ENCODE peak calls at places on chromosome 11, in four cellular contexts. H is adrenal gland; N is NB4; P is CD8-positive, alpha-beta T cell. R is an unnamed sample.

GRCh38 chr11:2891901-2892214 is 6.3 kb upstream of the CDKN1C start:
- DNase-seq in P (no peak), H (no peak), N (no peak), R (no peak)

GRCh38 chr11:76269247-76269646 is 62.9 kb upstream of the WNT11 start:
- DNase-seq in N (no peak), P (no peak), H (peak), R (no peak)

GRCh38 chr11:33779849-33780528 is 5.7 kb upstream of the FBXO3 start:
- DNase-seq in H (no peak), P (no peak), N (no peak), R (peak)

GRCh38 chr11:65417702-65418430 is 4.7 kb upstream of the NEAT1 start:
- DNase-seq in N (peak), P (peak), H (peak), R (peak)

GRCh38 chr11:123187670-123188507 is 7.2 kb downstream of the CLMP start:
- DNase-seq in N (no peak), P (no peak), H (no peak), R (peak)

GRCh38 chr11:12167098-12167999 is 57.0 kb downstream of the MICAL2 start:
- DNase-seq in P (no peak), H (no peak), N (peak), R (peak)

GRCh38 chr11:118202599-118203422 is 22.0 kb downstream of the JAML start:
- DNase-seq in N (no peak), H (no peak), P (peak), R (no peak)

GRCh38 chr11:68974421-68975194 is 6.2 kb downstream of the MRGPRD start:
- DNase-seq in N (peak), H (no peak), P (no peak), R (no peak)

GRCh38 chr11:12249590-12250260 is 127.6 kb upstream of the PARVA start:
- DNase-seq in H (no peak), P (no peak), N (no peak), R (no peak)

GRCh38 chr11:113557926-113558325 is 82.7 kb upstream of the DRD2 start:
- DNase-seq in H (no peak), P (no peak), N (no peak), R (no peak)

GRCh38 chr11:114179234-114179941 is 116.8 kb upstream of the NNMT start:
- DNase-seq in H (peak), N (no peak), P (no peak), R (peak)

GRCh38 chr11:86515297-86516094 is 140.8 kb downstream of the CCDC81 start:
- DNase-seq in P (no peak), H (peak), N (no peak), R (peak)

GRCh38 chr11:1236316-1237127 is 13.7 kb downstream of the MUC5B start:
- DNase-seq in P (no peak), H (no peak), N (no peak), R (no peak)

GRCh38 chr11:123362941-123363340 is 67.1 kb upstream of the GRAMD1B start:
- DNase-seq in P (no peak), H (no peak), N (no peak), R (no peak)

GRCh38 chr11:111327908-111328624 is 29.7 kb downstream of the POU2AF3 start:
- DNase-seq in P (no peak), N (no peak), H (peak), R (no peak)

GRCh38 chr11:29449280-29450074 is 567.4 kb downstream of the KCNA4 start:
- DNase-seq in N (no peak), P (no peak), H (no peak), R (no peak)

GRCh38 chr11:134372961-134373360 is 39.1 kb downstream of the B3GAT1 start:
- DNase-seq in N (no peak), H (no peak), P (no peak), R (no peak)

GRCh38 chr11:19345519-19345847 is 104.7 kb upstream of the E2F8 start:
- DNase-seq in N (peak), P (no peak), H (no peak), R (no peak)

GRCh38 chr11:34978236-34979191 is 62.1 kb downstream of the PDHX start:
- DNase-seq in N (no peak), P (no peak), H (no peak), R (no peak)

GRCh38 chr11:75035911-75036536 is 47.3 kb downstream of the NEU3 start:
- DNase-seq in N (peak), P (no peak), H (peak), R (no peak)

GRCh38 chr11:1377231-1377780 is 12.4 kb upstream of the BRSK2 start:
- DNase-seq in N (no peak), P (no peak), H (no peak), R (no peak)

GRCh38 chr11:93525601-93526000 is 17.6 kb downstream of the SMCO4 start:
- DNase-seq in H (peak), N (peak), P (no peak), R (peak)

GRCh38 chr11:12611352-12611751 is 62.9 kb upstream of the TEAD1 start:
- DNase-seq in H (no peak), N (no peak), P (no peak), R (no peak)

GRCh38 chr11:14972581-14973490 is 685 bp upstream of the CALCA start:
- DNase-seq in N (no peak), H (no peak), P (no peak), R (no peak)

GRCh38 chr11:14973621-14974020 is 1.5 kb upstream of the CALCA start:
- DNase-seq in P (peak), N (no peak), H (no peak), R (peak)

GRCh38 chr11:14967581-14968214 is 4.5 kb downstream of the CALCA start:
- DNase-seq in H (no peak), N (no peak), P (no peak), R (no peak)

GRCh38 chr11:14971865-14972580 is at the start of gene CALCA:
- DNase-seq in H (no peak), P (no peak), N (no peak), R (no peak)

DNA sequence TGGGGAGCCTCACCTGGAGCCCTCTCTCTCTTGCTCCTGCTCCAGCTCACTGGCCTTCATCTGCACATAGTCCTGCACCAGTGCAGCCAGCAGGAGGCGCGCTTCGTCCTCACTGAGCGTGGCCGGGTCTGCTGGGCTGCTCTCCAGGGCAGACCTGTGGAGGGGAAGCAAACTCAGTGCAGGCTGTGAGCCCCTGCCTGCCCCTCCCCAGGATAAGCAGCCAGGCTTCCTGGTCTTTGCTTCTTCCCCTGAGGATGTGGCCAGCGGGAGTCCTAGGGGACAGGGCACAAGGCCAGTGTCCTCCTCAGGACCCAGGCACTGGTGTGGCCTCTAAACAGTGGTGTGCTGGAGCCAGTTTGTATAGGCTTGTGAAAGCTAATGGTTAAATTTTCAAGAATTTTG is 2.2 kb downstream of the CALCA start:
- DNase-seq in P (peak), H (no peak), N (peak), R (no peak)
- TF ChIP-seq CTCF in P (peak), H (no peak), N (peak), R (peak)

GRCh38 chr11:46912526-46913150 is 5.7 kb downstream of the LRP4 start:
- DNase-seq in N (peak), H (no peak), P (no peak), R (no peak)
- H3K4me3 ChIP-seq in N (peak), H (no peak), P (no peak), R (no peak)

GRCh38 chr11:48020092-48020755 is 39.9 kb downstream of the PTPRJ start:
- DNase-seq in N (peak), P (no peak), H (peak), R (no peak)
- TF ChIP-seq CTCF in N (peak), P (no peak), H (no peak), R (no peak)

GRCh38 chr11:121482231-121483129 is 29.7 kb upstream of the SORL1-AS1 start:
- DNase-seq in H (no peak), N (peak), P (peak), R (no peak)
- H3K4me3 ChIP-seq in H (no peak), N (peak), P (peak), R (no peak)

GRCh38 chr11:79514269-79514668 is 73.4 kb upstream of the TENM4 start:
- DNase-seq in H (no peak), P (no peak), N (no peak), R (no peak)
- TF ChIP-seq CTCF in H (no peak), P (no peak), N (no peak), R (no peak)

GRCh38 chr11:45805305-45806071 is 539 bp downstream of the SLC35C1 start:
- DNase-seq in N (peak), H (peak), P (no peak), R (peak)

GRCh38 chr11:45807792-45808238 is 2.9 kb downstream of the SLC35C1 start:
- DNase-seq in N (no peak), P (no peak), H (peak), R (no peak)

GRCh38 chr11:45806072-45806933 is 1.4 kb downstream of the SLC35C1 start:
- DNase-seq in N (no peak), P (no peak), H (no peak), R (no peak)

GRCh38 chr11:45804806-45805304 is at the start of gene SLC35C1:
- DNase-seq in P (peak), H (peak), N (peak), R (peak)

GRCh38 chr11:45806937-45807791 is 2.2 kb downstream of the SLC35C1 start:
- DNase-seq in P (no peak), N (peak), H (no peak), R (no peak)
- H3K4me3 ChIP-seq in P (no peak), N (peak), H (no peak), R (peak)

DNA sequence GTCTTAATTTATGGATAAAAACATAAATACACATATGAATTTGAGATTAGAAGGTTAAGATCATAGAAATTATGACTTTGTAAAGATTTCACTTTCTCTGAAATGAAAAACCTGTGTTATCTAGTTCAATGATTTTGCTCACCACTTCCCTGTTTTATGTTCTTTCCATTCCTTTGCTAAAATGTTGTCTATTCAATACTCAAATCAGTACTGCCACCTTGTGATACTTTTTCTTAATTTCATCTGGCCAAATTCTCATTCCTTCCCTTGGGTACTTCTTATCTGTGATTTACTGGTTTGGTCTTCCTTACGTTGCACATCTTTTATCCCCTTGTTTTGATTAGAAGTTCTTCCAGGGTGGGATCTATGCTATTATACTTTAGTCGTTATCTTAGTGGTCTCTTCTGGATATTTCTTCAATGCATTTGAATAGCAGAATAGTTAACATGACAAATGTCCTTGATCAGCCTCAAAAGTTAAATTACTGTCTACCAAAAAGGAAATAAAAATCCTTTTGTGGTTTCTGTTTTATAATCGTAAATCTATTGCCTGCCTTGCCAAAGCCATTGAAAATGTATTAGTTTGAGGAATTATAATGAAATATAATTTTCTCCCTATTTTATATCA is 197.0 kb downstream of the PGR start:
- DNase-seq in P (no peak), N (peak), H (no peak), R (peak)
- TF ChIP-seq CTCF in P (no peak), N (no peak), H (peak), R (peak)